ENCODE peak calls at places on chromosomes 6 and 20, in seven cellular contexts. U is ovary; X is caudate nucleus; P is IMR-90; D is GM12878; N is astrocyte of the hippocampus; O is activated naive CD8-positive, alpha-beta T cell treated with anti-CD3 and anti-CD28 coated beads for 36 hours. G is an unnamed sample.
A peak's percentile ranks its signal among the peaks of the same experiment; 100 is the strongest.

GRCh38 chr20:9407805-9408421 is 106.5 kb upstream of the LAMP5 start:
- DNase-seq in U (peak; percentile 18), X (peak; percentile 65), P (peak; percentile 78), D (peak; percentile 53), N (peak; percentile 89), O (peak; percentile 30), G (peak; percentile 40)

GRCh38 chr6:27795697-27796494 is 116.3 kb downstream of the OR2B2 start:
- DNase-seq in U (no peak), X (peak; percentile 4), P (peak; percentile 89), D (peak; percentile 91), N (peak; percentile 93), O (peak; percentile 32), G (no peak)

GRCh38 chr20:5118220-5119142 is 1.3 kb downstream of the PCNA start:
- DNase-seq in U (no peak), X (no peak), P (no peak), D (no peak), N (peak; percentile 4), O (no peak), G (no peak)

GRCh38 chr6:26339612-26340011 is 25.4 kb upstream of the BTN3A2 start:
- DNase-seq in U (no peak), X (no peak), P (no peak), D (no peak), N (no peak), O (no peak), G (no peak)

GRCh38 chr6:160030103-160030502 is 61.2 kb downstream of the IGF2R start:
- DNase-seq in U (peak; percentile 91), X (peak; percentile 52), P (peak; percentile 97), D (no peak), N (peak; percentile 98), O (no peak), G (no peak)

GRCh38 chr20:51198876-51199523 is 176.1 kb upstream of the KCNG1 start:
- DNase-seq in U (peak; percentile 76), X (no peak), P (no peak), D (no peak), N (no peak), O (no peak), G (no peak)

GRCh38 chr6:8130399-8130798 is 28.1 kb upstream of the EEF1E1 start:
- DNase-seq in U (no peak), X (no peak), P (peak; percentile 35), D (no peak), N (no peak), O (no peak), G (no peak)

GRCh38 chr6:157185171-157185570 is 138.1 kb downstream of the TMEM242 start:
- DNase-seq in U (no peak), X (no peak), P (no peak), D (no peak), N (no peak), O (no peak), G (no peak)

GRCh38 chr20:37776049-37776448 is 82.2 kb downstream of the CTNNBL1 start:
- DNase-seq in U (no peak), X (no peak), P (no peak), D (no peak), N (no peak), O (no peak), G (no peak)

GRCh38 chr20:60729119-60729900 is 522.8 kb upstream of the CDH4 start:
- DNase-seq in U (no peak), X (no peak), P (no peak), D (no peak), N (no peak), O (no peak), G (no peak)

GRCh38 chr6:28695671-28696537 is 170.2 kb downstream of the GPX5 start:
- DNase-seq in U (no peak), X (no peak), P (peak; percentile 41), D (no peak), N (no peak), O (no peak), G (no peak)

GRCh38 chr20:36094497-36094896 is 60.0 kb upstream of the EPB41L1 start:
- DNase-seq in U (no peak), X (peak; percentile 27), P (no peak), D (no peak), N (peak; percentile 38), O (no peak), G (no peak)

GRCh38 chr6:46781478-46782378 is 11.5 kb upstream of the MEP1A start:
- DNase-seq in U (peak; percentile 18), X (peak; percentile 23), P (peak; percentile 50), D (no peak), N (peak; percentile 72), O (peak; percentile 15), G (peak; percentile 9)

GRCh38 chr6:136085370-136086115 is 164.6 kb downstream of the MTFR2 start:
- DNase-seq in U (no peak), X (no peak), P (peak; percentile 72), D (no peak), N (peak; percentile 55), O (no peak), G (no peak)

GRCh38 chr20:17808357-17808756 is 108.6 kb downstream of the BANF2 start:
- DNase-seq in U (peak; percentile 51), X (no peak), P (peak; percentile 48), D (no peak), N (no peak), O (no peak), G (no peak)

GRCh38 chr6:156991971-156992370 is 214.8 kb downstream of the ARID1B start:
- DNase-seq in U (no peak), X (no peak), P (peak; percentile 71), D (no peak), N (no peak), O (no peak), G (no peak)

GRCh38 chr6:33380272-33380981 is 11.2 kb upstream of the KIFC1 start:
- DNase-seq in U (no peak), X (no peak), P (no peak), D (no peak), N (no peak), O (no peak), G (no peak)

GRCh38 chr20:57601737-57602136 is 18.5 kb downstream of the ZBP1 start:
- DNase-seq in U (no peak), X (no peak), P (no peak), D (no peak), N (no peak), O (no peak), G (no peak)

GRCh38 chr6:28212510-28213212 is 12.4 kb upstream of the ZSCAN9 start:
- DNase-seq in U (no peak), X (no peak), P (peak; percentile 90), D (peak; percentile 77), N (peak; percentile 84), O (peak; percentile 73), G (no peak)

GRCh38 chr6:52049252-52050050 is 38.0 kb downstream of the PKHD1 start:
- DNase-seq in U (no peak), X (no peak), P (peak; percentile 37), D (peak; percentile 11), N (peak; percentile 51), O (no peak), G (no peak)

GRCh38 chr6:119076173-119076965 is 2.1 kb downstream of the FAM184A start:
- DNase-seq in U (no peak), X (no peak), P (no peak), D (no peak), N (no peak), O (peak; percentile 8), G (no peak)

G was measured in iPS DF 19.7.